ENCODE peak calls at places on chromosomes 1 and 21, in seven cellular contexts. One of them, this sample, is unnamed.

GRCh38 chr1:18121072-18121820 is 13.6 kb downstream of the IGSF21 start:
- DNase-seq in stimulated activated CD8-positive, alpha-beta memory T cell treated with anti-CD3 and anti-CD28 coated beads, Interleukin-15, amount 100 ng/mL, for 1 hour: no peak
- DNase-seq in left ventricle myocardium superior: no peak
- DNase-seq in HEK293T: no peak
- DNase-seq in activated CD4-positive, alpha-beta T cell treated with anti-CD3 and anti-CD28 coated beads, Interleukin-2, amount 50 U/mL, for 1 hour: no peak
- DNase-seq in prostate gland: no peak
- DNase-seq in activated effector memory CD4-positive, alpha-beta T cell treated with anti-CD3 and anti-CD28 coated beads, Interleukin-2, amount 50 U/mL, for 16 hours: no peak
- DNase-seq in this sample: no peak

GRCh38 chr1:25096307-25097150 is 135.8 kb downstream of the SYF2 start:
- DNase-seq in activated effector memory CD4-positive, alpha-beta T cell treated with anti-CD3 and anti-CD28 coated beads, Interleukin-2, amount 50 U/mL, for 16 hours: no peak
- DNase-seq in stimulated activated CD8-positive, alpha-beta memory T cell treated with anti-CD3 and anti-CD28 coated beads, Interleukin-15, amount 100 ng/mL, for 1 hour: no peak
- DNase-seq in activated CD4-positive, alpha-beta T cell treated with anti-CD3 and anti-CD28 coated beads, Interleukin-2, amount 50 U/mL, for 1 hour: no peak
- DNase-seq in HEK293T: no peak
- DNase-seq in left ventricle myocardium superior: no peak
- DNase-seq in prostate gland: no peak
- DNase-seq in this sample: no peak

GRCh38 chr1:197683895-197684553 is 91.3 kb downstream of the DENND1B start:
- DNase-seq in stimulated activated CD8-positive, alpha-beta memory T cell treated with anti-CD3 and anti-CD28 coated beads, Interleukin-15, amount 100 ng/mL, for 1 hour: no peak
- DNase-seq in left ventricle myocardium superior: no peak
- DNase-seq in HEK293T: peak
- DNase-seq in activated CD4-positive, alpha-beta T cell treated with anti-CD3 and anti-CD28 coated beads, Interleukin-2, amount 50 U/mL, for 1 hour: no peak
- DNase-seq in prostate gland: no peak
- DNase-seq in activated effector memory CD4-positive, alpha-beta T cell treated with anti-CD3 and anti-CD28 coated beads, Interleukin-2, amount 50 U/mL, for 16 hours: no peak
- DNase-seq in this sample: no peak

GRCh38 chr1:109535971-109536491 is 3.6 kb upstream of the GPR61 start:
- DNase-seq in activated effector memory CD4-positive, alpha-beta T cell treated with anti-CD3 and anti-CD28 coated beads, Interleukin-2, amount 50 U/mL, for 16 hours: no peak
- DNase-seq in stimulated activated CD8-positive, alpha-beta memory T cell treated with anti-CD3 and anti-CD28 coated beads, Interleukin-15, amount 100 ng/mL, for 1 hour: no peak
- DNase-seq in left ventricle myocardium superior: peak
- DNase-seq in HEK293T: no peak
- DNase-seq in activated CD4-positive, alpha-beta T cell treated with anti-CD3 and anti-CD28 coated beads, Interleukin-2, amount 50 U/mL, for 1 hour: no peak
- DNase-seq in prostate gland: no peak
- DNase-seq in this sample: no peak

GRCh38 chr1:224498574-224499170 is 64.1 kb upstream of the WDR26 start:
- DNase-seq in activated effector memory CD4-positive, alpha-beta T cell treated with anti-CD3 and anti-CD28 coated beads, Interleukin-2, amount 50 U/mL, for 16 hours: peak
- DNase-seq in left ventricle myocardium superior: no peak
- DNase-seq in prostate gland: peak
- DNase-seq in HEK293T: no peak
- DNase-seq in stimulated activated CD8-positive, alpha-beta memory T cell treated with anti-CD3 and anti-CD28 coated beads, Interleukin-15, amount 100 ng/mL, for 1 hour: no peak
- DNase-seq in activated CD4-positive, alpha-beta T cell treated with anti-CD3 and anti-CD28 coated beads, Interleukin-2, amount 50 U/mL, for 1 hour: no peak
- DNase-seq in this sample: no peak

GRCh38 chr1:239893127-239893731 is 198.5 kb upstream of the FMN2 start:
- DNase-seq in HEK293T: no peak
- DNase-seq in activated effector memory CD4-positive, alpha-beta T cell treated with anti-CD3 and anti-CD28 coated beads, Interleukin-2, amount 50 U/mL, for 16 hours: no peak
- DNase-seq in stimulated activated CD8-positive, alpha-beta memory T cell treated with anti-CD3 and anti-CD28 coated beads, Interleukin-15, amount 100 ng/mL, for 1 hour: no peak
- DNase-seq in prostate gland: no peak
- DNase-seq in activated CD4-positive, alpha-beta T cell treated with anti-CD3 and anti-CD28 coated beads, Interleukin-2, amount 50 U/mL, for 1 hour: no peak
- DNase-seq in left ventricle myocardium superior: no peak
- DNase-seq in this sample: no peak

GRCh38 chr1:205258313-205259176 is 30.8 kb downstream of the TMCC2 start:
- DNase-seq in activated CD4-positive, alpha-beta T cell treated with anti-CD3 and anti-CD28 coated beads, Interleukin-2, amount 50 U/mL, for 1 hour: no peak
- DNase-seq in activated effector memory CD4-positive, alpha-beta T cell treated with anti-CD3 and anti-CD28 coated beads, Interleukin-2, amount 50 U/mL, for 16 hours: no peak
- DNase-seq in HEK293T: no peak
- DNase-seq in prostate gland: no peak
- DNase-seq in left ventricle myocardium superior: no peak
- DNase-seq in stimulated activated CD8-positive, alpha-beta memory T cell treated with anti-CD3 and anti-CD28 coated beads, Interleukin-15, amount 100 ng/mL, for 1 hour: no peak
- DNase-seq in this sample: no peak

GRCh38 chr21:16193758-16194606 is 464.2 kb downstream of the USP25 start:
- DNase-seq in left ventricle myocardium superior: peak
- DNase-seq in activated effector memory CD4-positive, alpha-beta T cell treated with anti-CD3 and anti-CD28 coated beads, Interleukin-2, amount 50 U/mL, for 16 hours: no peak
- DNase-seq in activated CD4-positive, alpha-beta T cell treated with anti-CD3 and anti-CD28 coated beads, Interleukin-2, amount 50 U/mL, for 1 hour: no peak
- DNase-seq in stimulated activated CD8-positive, alpha-beta memory T cell treated with anti-CD3 and anti-CD28 coated beads, Interleukin-15, amount 100 ng/mL, for 1 hour: no peak
- DNase-seq in prostate gland: peak
- DNase-seq in HEK293T: peak
- DNase-seq in this sample: no peak

GRCh38 chr1:4130096-4130495 is 230.0 kb upstream of the C1orf174 start:
- DNase-seq in HEK293T: no peak
- DNase-seq in left ventricle myocardium superior: no peak
- DNase-seq in activated CD4-positive, alpha-beta T cell treated with anti-CD3 and anti-CD28 coated beads, Interleukin-2, amount 50 U/mL, for 1 hour: no peak
- DNase-seq in prostate gland: no peak
- DNase-seq in activated effector memory CD4-positive, alpha-beta T cell treated with anti-CD3 and anti-CD28 coated beads, Interleukin-2, amount 50 U/mL, for 16 hours: no peak
- DNase-seq in stimulated activated CD8-positive, alpha-beta memory T cell treated with anti-CD3 and anti-CD28 coated beads, Interleukin-15, amount 100 ng/mL, for 1 hour: no peak
- DNase-seq in this sample: no peak

GRCh38 chr1:175138579-175138978 is 54.0 kb downstream of the KIAA0040 start:
- DNase-seq in prostate gland: no peak
- DNase-seq in activated effector memory CD4-positive, alpha-beta T cell treated with anti-CD3 and anti-CD28 coated beads, Interleukin-2, amount 50 U/mL, for 16 hours: no peak
- DNase-seq in HEK293T: no peak
- DNase-seq in stimulated activated CD8-positive, alpha-beta memory T cell treated with anti-CD3 and anti-CD28 coated beads, Interleukin-15, amount 100 ng/mL, for 1 hour: no peak
- DNase-seq in activated CD4-positive, alpha-beta T cell treated with anti-CD3 and anti-CD28 coated beads, Interleukin-2, amount 50 U/mL, for 1 hour: no peak
- DNase-seq in left ventricle myocardium superior: no peak
- DNase-seq in this sample: no peak

GRCh38 chr1:91651671-91652071 is 151.0 kb downstream of the CDC7 start:
- DNase-seq in left ventricle myocardium superior: peak
- DNase-seq in stimulated activated CD8-positive, alpha-beta memory T cell treated with anti-CD3 and anti-CD28 coated beads, Interleukin-15, amount 100 ng/mL, for 1 hour: no peak
- DNase-seq in HEK293T: no peak
- DNase-seq in activated CD4-positive, alpha-beta T cell treated with anti-CD3 and anti-CD28 coated beads, Interleukin-2, amount 50 U/mL, for 1 hour: no peak
- DNase-seq in activated effector memory CD4-positive, alpha-beta T cell treated with anti-CD3 and anti-CD28 coated beads, Interleukin-2, amount 50 U/mL, for 16 hours: no peak
- DNase-seq in prostate gland: no peak
- DNase-seq in this sample: no peak

GRCh38 chr1:39046811-39047210 is 20.7 kb downstream of the NDUFS5 start:
- DNase-seq in left ventricle myocardium superior: no peak
- DNase-seq in activated effector memory CD4-positive, alpha-beta T cell treated with anti-CD3 and anti-CD28 coated beads, Interleukin-2, amount 50 U/mL, for 16 hours: no peak
- DNase-seq in HEK293T: no peak
- DNase-seq in activated CD4-positive, alpha-beta T cell treated with anti-CD3 and anti-CD28 coated beads, Interleukin-2, amount 50 U/mL, for 1 hour: no peak
- DNase-seq in stimulated activated CD8-positive, alpha-beta memory T cell treated with anti-CD3 and anti-CD28 coated beads, Interleukin-15, amount 100 ng/mL, for 1 hour: no peak
- DNase-seq in prostate gland: no peak
- DNase-seq in this sample: no peak

GRCh38 chr1:228064296-228064695 is 18.2 kb upstream of the ARF1 start:
- DNase-seq in activated effector memory CD4-positive, alpha-beta T cell treated with anti-CD3 and anti-CD28 coated beads, Interleukin-2, amount 50 U/mL, for 16 hours: no peak
- DNase-seq in left ventricle myocardium superior: no peak
- DNase-seq in activated CD4-positive, alpha-beta T cell treated with anti-CD3 and anti-CD28 coated beads, Interleukin-2, amount 50 U/mL, for 1 hour: no peak
- DNase-seq in prostate gland: no peak
- DNase-seq in stimulated activated CD8-positive, alpha-beta memory T cell treated with anti-CD3 and anti-CD28 coated beads, Interleukin-15, amount 100 ng/mL, for 1 hour: no peak
- DNase-seq in HEK293T: no peak
- DNase-seq in this sample: no peak

GRCh38 chr1:152185544-152186391 is 26.7 kb upstream of the RPTN start:
- DNase-seq in stimulated activated CD8-positive, alpha-beta memory T cell treated with anti-CD3 and anti-CD28 coated beads, Interleukin-15, amount 100 ng/mL, for 1 hour: peak
- DNase-seq in activated CD4-positive, alpha-beta T cell treated with anti-CD3 and anti-CD28 coated beads, Interleukin-2, amount 50 U/mL, for 1 hour: peak
- DNase-seq in left ventricle myocardium superior: no peak
- DNase-seq in HEK293T: peak
- DNase-seq in activated effector memory CD4-positive, alpha-beta T cell treated with anti-CD3 and anti-CD28 coated beads, Interleukin-2, amount 50 U/mL, for 16 hours: peak
- DNase-seq in prostate gland: peak
- DNase-seq in this sample: peak

GRCh38 chr21:29211205-29211604 is 80.8 kb downstream of the MAP3K7CL start:
- DNase-seq in left ventricle myocardium superior: no peak
- DNase-seq in prostate gland: no peak
- DNase-seq in stimulated activated CD8-positive, alpha-beta memory T cell treated with anti-CD3 and anti-CD28 coated beads, Interleukin-15, amount 100 ng/mL, for 1 hour: no peak
- DNase-seq in activated CD4-positive, alpha-beta T cell treated with anti-CD3 and anti-CD28 coated beads, Interleukin-2, amount 50 U/mL, for 1 hour: no peak
- DNase-seq in activated effector memory CD4-positive, alpha-beta T cell treated with anti-CD3 and anti-CD28 coated beads, Interleukin-2, amount 50 U/mL, for 16 hours: no peak
- DNase-seq in HEK293T: no peak
- DNase-seq in this sample: no peak

GRCh38 chr1:157181790-157182189 is 43.6 kb upstream of the ETV3 start:
- DNase-seq in activated CD4-positive, alpha-beta T cell treated with anti-CD3 and anti-CD28 coated beads, Interleukin-2, amount 50 U/mL, for 1 hour: no peak
- DNase-seq in prostate gland: no peak
- DNase-seq in HEK293T: no peak
- DNase-seq in left ventricle myocardium superior: no peak
- DNase-seq in activated effector memory CD4-positive, alpha-beta T cell treated with anti-CD3 and anti-CD28 coated beads, Interleukin-2, amount 50 U/mL, for 16 hours: peak
- DNase-seq in stimulated activated CD8-positive, alpha-beta memory T cell treated with anti-CD3 and anti-CD28 coated beads, Interleukin-15, amount 100 ng/mL, for 1 hour: no peak
- DNase-seq in this sample: no peak

GRCh38 chr21:44525431-44526095 is 14.4 kb downstream of the KRTAP10-1 start:
- DNase-seq in stimulated activated CD8-positive, alpha-beta memory T cell treated with anti-CD3 and anti-CD28 coated beads, Interleukin-15, amount 100 ng/mL, for 1 hour: no peak
- DNase-seq in activated effector memory CD4-positive, alpha-beta T cell treated with anti-CD3 and anti-CD28 coated beads, Interleukin-2, amount 50 U/mL, for 16 hours: no peak
- DNase-seq in left ventricle myocardium superior: peak
- DNase-seq in HEK293T: no peak
- DNase-seq in activated CD4-positive, alpha-beta T cell treated with anti-CD3 and anti-CD28 coated beads, Interleukin-2, amount 50 U/mL, for 1 hour: no peak
- DNase-seq in prostate gland: no peak
- DNase-seq in this sample: no peak

GRCh38 chr1:78383923-78384322 is 106.9 kb upstream of the PTGFR start:
- DNase-seq in left ventricle myocardium superior: no peak
- DNase-seq in stimulated activated CD8-positive, alpha-beta memory T cell treated with anti-CD3 and anti-CD28 coated beads, Interleukin-15, amount 100 ng/mL, for 1 hour: no peak
- DNase-seq in prostate gland: no peak
- DNase-seq in activated CD4-positive, alpha-beta T cell treated with anti-CD3 and anti-CD28 coated beads, Interleukin-2, amount 50 U/mL, for 1 hour: no peak
- DNase-seq in HEK293T: no peak
- DNase-seq in activated effector memory CD4-positive, alpha-beta T cell treated with anti-CD3 and anti-CD28 coated beads, Interleukin-2, amount 50 U/mL, for 16 hours: no peak
- DNase-seq in this sample: no peak

GRCh38 chr1:226572325-226572726 is 23.8 kb downstream of the STUM start:
- DNase-seq in activated CD4-positive, alpha-beta T cell treated with anti-CD3 and anti-CD28 coated beads, Interleukin-2, amount 50 U/mL, for 1 hour: no peak
- DNase-seq in stimulated activated CD8-positive, alpha-beta memory T cell treated with anti-CD3 and anti-CD28 coated beads, Interleukin-15, amount 100 ng/mL, for 1 hour: no peak
- DNase-seq in prostate gland: no peak
- DNase-seq in HEK293T: no peak
- DNase-seq in left ventricle myocardium superior: no peak
- DNase-seq in activated effector memory CD4-positive, alpha-beta T cell treated with anti-CD3 and anti-CD28 coated beads, Interleukin-2, amount 50 U/mL, for 16 hours: no peak
- DNase-seq in this sample: no peak

GRCh38 chr1:21295059-21295401 is 4.8 kb upstream of the ECE1 start:
- DNase-seq in stimulated activated CD8-positive, alpha-beta memory T cell treated with anti-CD3 and anti-CD28 coated beads, Interleukin-15, amount 100 ng/mL, for 1 hour: no peak
- DNase-seq in prostate gland: no peak
- DNase-seq in activated CD4-positive, alpha-beta T cell treated with anti-CD3 and anti-CD28 coated beads, Interleukin-2, amount 50 U/mL, for 1 hour: peak
- DNase-seq in left ventricle myocardium superior: no peak
- DNase-seq in HEK293T: no peak
- DNase-seq in activated effector memory CD4-positive, alpha-beta T cell treated with anti-CD3 and anti-CD28 coated beads, Interleukin-2, amount 50 U/mL, for 16 hours: peak
- DNase-seq in this sample: no peak

GRCh38 chr1:150507912-150508864 is at the start of gene ECM1:
- DNase-seq in stimulated activated CD8-positive, alpha-beta memory T cell treated with anti-CD3 and anti-CD28 coated beads, Interleukin-15, amount 100 ng/mL, for 1 hour: no peak
- DNase-seq in prostate gland: no peak
- DNase-seq in HEK293T: no peak
- DNase-seq in activated CD4-positive, alpha-beta T cell treated with anti-CD3 and anti-CD28 coated beads, Interleukin-2, amount 50 U/mL, for 1 hour: no peak
- DNase-seq in activated effector memory CD4-positive, alpha-beta T cell treated with anti-CD3 and anti-CD28 coated beads, Interleukin-2, amount 50 U/mL, for 16 hours: no peak
- DNase-seq in left ventricle myocardium superior: peak
- DNase-seq in this sample: no peak

GRCh38 chr1:7596126-7596755 is 174.9 kb upstream of the VAMP3 start:
- DNase-seq in activated effector memory CD4-positive, alpha-beta T cell treated with anti-CD3 and anti-CD28 coated beads, Interleukin-2, amount 50 U/mL, for 16 hours: peak
- DNase-seq in activated CD4-positive, alpha-beta T cell treated with anti-CD3 and anti-CD28 coated beads, Interleukin-2, amount 50 U/mL, for 1 hour: no peak
- DNase-seq in HEK293T: no peak
- DNase-seq in prostate gland: no peak
- DNase-seq in stimulated activated CD8-positive, alpha-beta memory T cell treated with anti-CD3 and anti-CD28 coated beads, Interleukin-15, amount 100 ng/mL, for 1 hour: no peak
- DNase-seq in left ventricle myocardium superior: no peak
- DNase-seq in this sample: no peak

GRCh38 chr1:163035791-163036249 is 33.3 kb upstream of the RGS4 start:
- DNase-seq in activated CD4-positive, alpha-beta T cell treated with anti-CD3 and anti-CD28 coated beads, Interleukin-2, amount 50 U/mL, for 1 hour: no peak
- DNase-seq in left ventricle myocardium superior: no peak
- DNase-seq in stimulated activated CD8-positive, alpha-beta memory T cell treated with anti-CD3 and anti-CD28 coated beads, Interleukin-15, amount 100 ng/mL, for 1 hour: no peak
- DNase-seq in activated effector memory CD4-positive, alpha-beta T cell treated with anti-CD3 and anti-CD28 coated beads, Interleukin-2, amount 50 U/mL, for 16 hours: no peak
- DNase-seq in HEK293T: no peak
- DNase-seq in prostate gland: no peak
- DNase-seq in this sample: no peak

GRCh38 chr1:25568834-25569598 is 25.6 kb downstream of the LDLRAP1 start:
- DNase-seq in activated effector memory CD4-positive, alpha-beta T cell treated with anti-CD3 and anti-CD28 coated beads, Interleukin-2, amount 50 U/mL, for 16 hours: no peak
- DNase-seq in HEK293T: no peak
- DNase-seq in stimulated activated CD8-positive, alpha-beta memory T cell treated with anti-CD3 and anti-CD28 coated beads, Interleukin-15, amount 100 ng/mL, for 1 hour: no peak
- DNase-seq in left ventricle myocardium superior: no peak
- DNase-seq in prostate gland: peak
- DNase-seq in activated CD4-positive, alpha-beta T cell treated with anti-CD3 and anti-CD28 coated beads, Interleukin-2, amount 50 U/mL, for 1 hour: no peak
- DNase-seq in this sample: no peak

GRCh38 chr1:201759194-201759814 is 69.7 kb upstream of the IPO9 start:
- DNase-seq in HEK293T: no peak
- DNase-seq in left ventricle myocardium superior: no peak
- DNase-seq in prostate gland: no peak
- DNase-seq in activated effector memory CD4-positive, alpha-beta T cell treated with anti-CD3 and anti-CD28 coated beads, Interleukin-2, amount 50 U/mL, for 16 hours: no peak
- DNase-seq in stimulated activated CD8-positive, alpha-beta memory T cell treated with anti-CD3 and anti-CD28 coated beads, Interleukin-15, amount 100 ng/mL, for 1 hour: no peak
- DNase-seq in activated CD4-positive, alpha-beta T cell treated with anti-CD3 and anti-CD28 coated beads, Interleukin-2, amount 50 U/mL, for 1 hour: no peak
- DNase-seq in this sample: no peak

GRCh38 chr1:186498695-186499389 is 37.9 kb upstream of the PDC start:
- DNase-seq in prostate gland: no peak
- DNase-seq in activated CD4-positive, alpha-beta T cell treated with anti-CD3 and anti-CD28 coated beads, Interleukin-2, amount 50 U/mL, for 1 hour: no peak
- DNase-seq in HEK293T: no peak
- DNase-seq in activated effector memory CD4-positive, alpha-beta T cell treated with anti-CD3 and anti-CD28 coated beads, Interleukin-2, amount 50 U/mL, for 16 hours: no peak
- DNase-seq in left ventricle myocardium superior: no peak
- DNase-seq in stimulated activated CD8-positive, alpha-beta memory T cell treated with anti-CD3 and anti-CD28 coated beads, Interleukin-15, amount 100 ng/mL, for 1 hour: no peak
- DNase-seq in this sample: no peak

GRCh38 chr1:112358798-112359408 is 37.1 kb upstream of the CTTNBP2NL start:
- DNase-seq in HEK293T: peak
- DNase-seq in left ventricle myocardium superior: peak
- DNase-seq in stimulated activated CD8-positive, alpha-beta memory T cell treated with anti-CD3 and anti-CD28 coated beads, Interleukin-15, amount 100 ng/mL, for 1 hour: no peak
- DNase-seq in activated effector memory CD4-positive, alpha-beta T cell treated with anti-CD3 and anti-CD28 coated beads, Interleukin-2, amount 50 U/mL, for 16 hours: peak
- DNase-seq in activated CD4-positive, alpha-beta T cell treated with anti-CD3 and anti-CD28 coated beads, Interleukin-2, amount 50 U/mL, for 1 hour: peak
- DNase-seq in prostate gland: peak
- DNase-seq in this sample: no peak

GRCh38 chr1:12584900-12585525 is 33.0 kb downstream of the DHRS3 start:
- DNase-seq in activated effector memory CD4-positive, alpha-beta T cell treated with anti-CD3 and anti-CD28 coated beads, Interleukin-2, amount 50 U/mL, for 16 hours: no peak
- DNase-seq in left ventricle myocardium superior: peak
- DNase-seq in HEK293T: no peak
- DNase-seq in stimulated activated CD8-positive, alpha-beta memory T cell treated with anti-CD3 and anti-CD28 coated beads, Interleukin-15, amount 100 ng/mL, for 1 hour: no peak
- DNase-seq in prostate gland: no peak
- DNase-seq in activated CD4-positive, alpha-beta T cell treated with anti-CD3 and anti-CD28 coated beads, Interleukin-2, amount 50 U/mL, for 1 hour: no peak
- DNase-seq in this sample: no peak

GRCh38 chr21:38993561-38993960 is 187.8 kb downstream of the ETS2 start:
- DNase-seq in activated effector memory CD4-positive, alpha-beta T cell treated with anti-CD3 and anti-CD28 coated beads, Interleukin-2, amount 50 U/mL, for 16 hours: no peak
- DNase-seq in prostate gland: peak
- DNase-seq in left ventricle myocardium superior: peak
- DNase-seq in HEK293T: no peak
- DNase-seq in activated CD4-positive, alpha-beta T cell treated with anti-CD3 and anti-CD28 coated beads, Interleukin-2, amount 50 U/mL, for 1 hour: no peak
- DNase-seq in stimulated activated CD8-positive, alpha-beta memory T cell treated with anti-CD3 and anti-CD28 coated beads, Interleukin-15, amount 100 ng/mL, for 1 hour: no peak
- DNase-seq in this sample: no peak

GRCh38 chr1:156146006-156146748 is 7.2 kb upstream of the SEMA4A start:
- DNase-seq in activated CD4-positive, alpha-beta T cell treated with anti-CD3 and anti-CD28 coated beads, Interleukin-2, amount 50 U/mL, for 1 hour: no peak
- DNase-seq in stimulated activated CD8-positive, alpha-beta memory T cell treated with anti-CD3 and anti-CD28 coated beads, Interleukin-15, amount 100 ng/mL, for 1 hour: no peak
- DNase-seq in HEK293T: peak
- DNase-seq in left ventricle myocardium superior: peak
- DNase-seq in prostate gland: peak
- DNase-seq in activated effector memory CD4-positive, alpha-beta T cell treated with anti-CD3 and anti-CD28 coated beads, Interleukin-2, amount 50 U/mL, for 16 hours: peak
- DNase-seq in this sample: peak

GRCh38 chr1:21212126-21212525 is 35.4 kb upstream of the EIF4G3 start:
- DNase-seq in activated effector memory CD4-positive, alpha-beta T cell treated with anti-CD3 and anti-CD28 coated beads, Interleukin-2, amount 50 U/mL, for 16 hours: no peak
- DNase-seq in left ventricle myocardium superior: no peak
- DNase-seq in activated CD4-positive, alpha-beta T cell treated with anti-CD3 and anti-CD28 coated beads, Interleukin-2, amount 50 U/mL, for 1 hour: no peak
- DNase-seq in HEK293T: no peak
- DNase-seq in prostate gland: no peak
- DNase-seq in stimulated activated CD8-positive, alpha-beta memory T cell treated with anti-CD3 and anti-CD28 coated beads, Interleukin-15, amount 100 ng/mL, for 1 hour: no peak
- DNase-seq in this sample: no peak

GRCh38 chr1:170864784-170865538 is 70.4 kb upstream of the MROH9 start:
- DNase-seq in stimulated activated CD8-positive, alpha-beta memory T cell treated with anti-CD3 and anti-CD28 coated beads, Interleukin-15, amount 100 ng/mL, for 1 hour: no peak
- DNase-seq in prostate gland: no peak
- DNase-seq in HEK293T: no peak
- DNase-seq in left ventricle myocardium superior: no peak
- DNase-seq in activated effector memory CD4-positive, alpha-beta T cell treated with anti-CD3 and anti-CD28 coated beads, Interleukin-2, amount 50 U/mL, for 16 hours: no peak
- DNase-seq in activated CD4-positive, alpha-beta T cell treated with anti-CD3 and anti-CD28 coated beads, Interleukin-2, amount 50 U/mL, for 1 hour: no peak
- DNase-seq in this sample: peak

GRCh38 chr1:40774266-40774998 is 9.2 kb upstream of the KCNQ4 start:
- DNase-seq in activated CD4-positive, alpha-beta T cell treated with anti-CD3 and anti-CD28 coated beads, Interleukin-2, amount 50 U/mL, for 1 hour: peak
- DNase-seq in prostate gland: peak
- DNase-seq in HEK293T: peak
- DNase-seq in left ventricle myocardium superior: peak
- DNase-seq in activated effector memory CD4-positive, alpha-beta T cell treated with anti-CD3 and anti-CD28 coated beads, Interleukin-2, amount 50 U/mL, for 16 hours: peak
- DNase-seq in stimulated activated CD8-positive, alpha-beta memory T cell treated with anti-CD3 and anti-CD28 coated beads, Interleukin-15, amount 100 ng/mL, for 1 hour: peak
- DNase-seq in this sample: no peak

GRCh38 chr1:114126696-114127095 is 27.0 kb downstream of the SYT6 start:
- DNase-seq in left ventricle myocardium superior: no peak
- DNase-seq in prostate gland: no peak
- DNase-seq in activated effector memory CD4-positive, alpha-beta T cell treated with anti-CD3 and anti-CD28 coated beads, Interleukin-2, amount 50 U/mL, for 16 hours: peak
- DNase-seq in activated CD4-positive, alpha-beta T cell treated with anti-CD3 and anti-CD28 coated beads, Interleukin-2, amount 50 U/mL, for 1 hour: no peak
- DNase-seq in stimulated activated CD8-positive, alpha-beta memory T cell treated with anti-CD3 and anti-CD28 coated beads, Interleukin-15, amount 100 ng/mL, for 1 hour: no peak
- DNase-seq in HEK293T: no peak
- DNase-seq in this sample: no peak

GRCh38 chr1:156895927-156896326 is 2.4 kb downstream of the PEAR1 start:
- DNase-seq in activated CD4-positive, alpha-beta T cell treated with anti-CD3 and anti-CD28 coated beads, Interleukin-2, amount 50 U/mL, for 1 hour: no peak
- DNase-seq in left ventricle myocardium superior: no peak
- DNase-seq in stimulated activated CD8-positive, alpha-beta memory T cell treated with anti-CD3 and anti-CD28 coated beads, Interleukin-15, amount 100 ng/mL, for 1 hour: no peak
- DNase-seq in HEK293T: no peak
- DNase-seq in prostate gland: no peak
- DNase-seq in activated effector memory CD4-positive, alpha-beta T cell treated with anti-CD3 and anti-CD28 coated beads, Interleukin-2, amount 50 U/mL, for 16 hours: no peak
- DNase-seq in this sample: no peak

This sample was measured in NCI-H1930.